ENCODE peak calls at places on chromosomes 11 and 22, in four cellular contexts. O, E, Z and W are unnamed samples.

GRCh38 chr11:30016588-30017363 is at the start of gene KCNA4:
- DNase-seq in Z (no peak), O (peak; percentile 38), E (peak; percentile 36), W (peak; percentile 84)

GRCh38 chr11:107598225-107599139 is 7.5 kb downstream of the ELMOD1 start:
- DNase-seq in E (peak; percentile 64), O (peak; percentile 54), Z (peak; percentile 26), W (peak; percentile 73)

GRCh38 chr11:62680825-62681240 is 2.0 kb upstream of the UBXN1 start:
- DNase-seq in Z (peak; percentile 67), E (peak; percentile 77), O (peak; percentile 90), W (peak; percentile 49)

GRCh38 chr22:20424937-20425587 is 12.6 kb downstream of the SCARF2 start:
- DNase-seq in Z (no peak), E (no peak), O (no peak), W (peak; percentile 94)

GRCh38 chr11:1832989-1833365 is 1.8 kb upstream of the SYT8 start:
- DNase-seq in Z (no peak), E (no peak), O (no peak), W (peak; percentile 61)

GRCh38 chr11:69356703-69357457 is 62.9 kb downstream of the MYEOV start:
- DNase-seq in Z (no peak), E (no peak), O (no peak), W (no peak)

GRCh38 chr11:92393218-92393617 is 168.6 kb downstream of the FAT3 start:
- DNase-seq in E (no peak), O (no peak), Z (no peak), W (no peak)

GRCh38 chr11:606245-606644 is 9.5 kb downstream of the IRF7 start:
- DNase-seq in O (peak; percentile 68), Z (no peak), E (no peak), W (no peak)

GRCh38 chr11:76724162-76724768 is 53.7 kb upstream of the LRRC32 start:
- DNase-seq in O (no peak), E (no peak), Z (no peak), W (peak; percentile 66)

GRCh38 chr11:3983101-3983500 is 111.5 kb upstream of the RRM1 start:
- DNase-seq in O (no peak), E (no peak), Z (no peak), W (no peak)

GRCh38 chr22:44026630-44027511 is 2.8 kb downstream of the PARVB start:
- DNase-seq in O (peak; percentile 97), Z (no peak), E (peak; percentile 87), W (no peak)

GRCh38 chr11:1832181-1832988 is 2.4 kb upstream of the SYT8 start:
- DNase-seq in O (peak; percentile 28), E (peak; percentile 24), Z (no peak), W (peak; percentile 70)

GRCh38 chr11:1878134-1879031 is 13.3 kb downstream of the PRR33 start:
- DNase-seq in E (no peak), O (no peak), Z (no peak), W (no peak)

GRCh38 chr11:37812281-37812880 is 1214.3 kb upstream of the RAG2 start:
- DNase-seq in O (no peak), E (no peak), Z (no peak), W (peak; percentile 1)

GRCh38 chr22:42841444-42841843 is 15.6 kb downstream of the ARFGAP3 start:
- DNase-seq in E (no peak), O (peak; percentile 74), Z (no peak), W (no peak)

GRCh38 chr11:73977856-73978519 is 4.7 kb downstream of the UCP2 start:
- DNase-seq in Z (no peak), E (no peak), O (no peak), W (no peak)

GRCh38 chr11:18703001-18703763 is 4.6 kb downstream of the TMEM86A start:
- DNase-seq in Z (no peak), O (no peak), E (no peak), W (no peak)

GRCh38 chr11:100484948-100485347 is 202.1 kb upstream of the ARHGAP42 start:
- DNase-seq in Z (no peak), O (no peak), E (no peak), W (no peak)

GRCh38 chr11:18310800-18311340 is 11.1 kb downstream of the HPS5 start:
- DNase-seq in Z (no peak), O (peak; percentile 21), E (no peak), W (no peak)

GRCh38 chr11:27391336-27392015 is 28.5 kb upstream of the CCDC34 start:
- DNase-seq in O (peak; percentile 39), E (no peak), Z (peak; percentile 3), W (no peak)

GRCh38 chr11:132523929-132524328 is 1008.4 kb downstream of the OPCML start:
- DNase-seq in O (peak; percentile 12), Z (no peak), E (no peak), W (peak; percentile 42)

GRCh38 chr11:44199298-44199697 is 103.8 kb downstream of the EXT2 start:
- DNase-seq in E (no peak), O (no peak), Z (no peak), W (peak; percentile 57)

GRCh38 chr11:104320956-104321355 is 157.0 kb upstream of the PDGFD start:
- DNase-seq in Z (no peak), E (no peak), O (no peak), W (no peak)
- TF ChIP-seq EZH2phosphoT487 in Z (no peak), E (no peak), O (no peak), W (no peak)

GRCh38 chr22:46612904-46613605 is 7.1 kb upstream of the GRAMD4 start:
- DNase-seq in Z (no peak), E (no peak), O (no peak), W (no peak)
- H3K4me2 ChIP-seq in Z (no peak overlapping the region), E (peak overlapping the region; percentile 85), O (no peak overlapping the region), W (peak overlapping the region; percentile 32)

GRCh38 chr11:124839972-124840621 is 25.1 kb upstream of the ROBO3 start:
- DNase-seq in Z (no peak), E (no peak), O (no peak), W (no peak)
- TF ChIP-seq EZH2 in Z (no peak), E (no peak), O (peak; percentile 45), W (peak; percentile 81)

GRCh38 chr22:37195921-37196320 is 7.9 kb upstream of the C1QTNF6 start:
- DNase-seq in Z (no peak), O (peak; percentile 28), E (no peak), W (no peak)
- TF ChIP-seq EZH2phosphoT487 in Z (no peak), O (no peak), E (no peak), W (no peak)

GRCh38 chr22:29703595-29704195 is 16.1 kb upstream of the CABP7 start:
- DNase-seq in Z (no peak), E (no peak), O (no peak), W (no peak)
- H3K4me2 ChIP-seq in Z (no peak overlapping the region), E (no peak overlapping the region), O (no peak overlapping the region), W (peak overlapping the region; percentile 80)